ENCODE peak calls at places on chromosomes 1 and 21, in six cellular contexts. N, M, Q, E, C and J are unnamed samples.

GRCh38 chr21:35989185-35989735 is 71.1 kb downstream of the SETD4 start:
- DNase-seq in E (no peak), Q (no peak), M (no peak), N (no peak), C (no peak), J (no peak)

GRCh38 chr1:118101445-118101844 is 83.6 kb downstream of the SPAG17 start:
- DNase-seq in C (no peak), Q (no peak), M (no peak), N (no peak), E (no peak), J (no peak)

GRCh38 chr1:178575611-178576331 is 62.9 kb downstream of the TEX35 start:
- DNase-seq in M (no peak), E (no peak), C (no peak), Q (no peak), N (no peak), J (no peak)

GRCh38 chr1:15452216-15452615 is 4.3 kb upstream of the CELA2A start:
- DNase-seq in C (no peak), M (no peak), E (no peak), Q (no peak), N (no peak), J (no peak)

GRCh38 chr1:62493656-62494055 is 56.8 kb downstream of the USP1 start:
- DNase-seq in C (no peak), E (no peak), N (no peak), M (no peak), Q (no peak), J (no peak)

GRCh38 chr1:15141933-15142647 is 11.5 kb upstream of the TMEM51 start:
- DNase-seq in C (no peak), M (no peak), Q (no peak), E (no peak), N (no peak), J (no peak)

GRCh38 chr1:2240251-2241156 is 12.4 kb downstream of the SKI start:
- DNase-seq in N (no peak), Q (no peak), E (no peak), C (no peak), M (no peak), J (no peak)

GRCh38 chr1:210367561-210367960 is 38.9 kb downstream of the HHAT start:
- DNase-seq in N (no peak), E (no peak), C (no peak), Q (peak), M (no peak), J (no peak)

GRCh38 chr1:7538033-7538432 is 233.1 kb upstream of the VAMP3 start:
- DNase-seq in M (no peak), C (no peak), E (no peak), N (no peak), Q (no peak), J (no peak)

GRCh38 chr1:43976890-43977289 is 2.1 kb upstream of the B4GALT2 start:
- DNase-seq in Q (no peak), E (no peak), N (no peak), M (no peak), C (no peak), J (no peak)

GRCh38 chr1:152646656-152647055 is 16.5 kb upstream of the LCE2D start:
- DNase-seq in N (no peak), M (no peak), E (no peak), Q (no peak), C (no peak), J (no peak)

GRCh38 chr1:116335847-116336246 is 37.2 kb upstream of the ATP1A1 start:
- DNase-seq in M (no peak), E (no peak), C (no peak), Q (no peak), N (no peak), J (no peak)